ENCODE peak calls at places on chromosomes 3 and 15, in eight cellular contexts. L is uterus, J is adrenal gland, M is neural progenitor cell, Z is IMR-90, T is PC-9, G is astrocyte, R is lung. C is an unnamed sample. For H3K36me3, the result is how much of the 10 kb centered on the place peaks cover.

GRCh38 chr3:183278479-183279088 is 25.5 kb downstream of the B3GNT5 start:
- DNase-seq in L (no peak), J (no peak), M (no peak), Z (no peak), T (no peak), G (peak), R (no peak), C (no peak)

GRCh38 chr15:89668174-89668573 is 11.0 kb downstream of the PLIN1 start:
- DNase-seq in L (no peak), J (no peak), M (no peak), Z (no peak), T (no peak), G (no peak), R (no peak), C (no peak)

GRCh38 chr3:122001892-122002291 is 20.2 kb downstream of the ILDR1 start:
- DNase-seq in L (no peak), J (no peak), M (no peak), Z (no peak), T (no peak), G (no peak), R (no peak), C (no peak)

GRCh38 chr3:127959873-127960272 is 44.8 kb downstream of the KBTBD12 start:
- DNase-seq in L (no peak), J (peak), M (peak), Z (peak), T (peak), G (no peak), R (no peak), C (no peak)

GRCh38 chr3:58522759-58523425 is 14.1 kb downstream of the ACOX2 start:
- DNase-seq in L (no peak), J (no peak), M (no peak), Z (no peak), T (no peak), G (no peak), R (no peak), C (no peak)

GRCh38 chr3:31092748-31093607 is 198.5 kb upstream of the GADL1 start:
- DNase-seq in L (no peak), J (no peak), M (no peak), Z (peak), T (no peak), G (no peak), R (no peak), C (no peak)

GRCh38 chr3:134352031-134352671 is 22.1 kb downstream of the AMOTL2 start:
- DNase-seq in L (peak), J (no peak), M (no peak), Z (no peak), T (peak), G (no peak), R (peak), C (no peak)

GRCh38 chr15:39404767-39405173 is 176.1 kb upstream of the THBS1 start:
- DNase-seq in L (no peak), J (no peak), M (no peak), Z (peak), T (peak), G (peak), R (no peak), C (no peak)

GRCh38 chr3:152769523-152769922 is 65.4 kb upstream of the P2RY1 start:
- DNase-seq in L (no peak), J (no peak), M (no peak), Z (no peak), T (no peak), G (no peak), R (no peak), C (no peak)

GRCh38 chr3:86221601-86222000 is 769.3 kb downstream of the VGLL3 start:
- DNase-seq in L (no peak), J (no peak), M (no peak), Z (no peak), T (no peak), G (no peak), R (no peak), C (no peak)

GRCh38 chr3:41907330-41908073 is 54.4 kb downstream of the ULK4 start:
- DNase-seq in L (no peak), J (no peak), M (no peak), Z (peak), T (no peak), G (peak), R (no peak), C (no peak)

GRCh38 chr15:41969851-41970431 is 2.4 kb downstream of the EHD4 start:
- DNase-seq in L (no peak), J (no peak), M (no peak), Z (no peak), T (no peak), G (peak), R (no peak), C (peak)

GRCh38 chr3:37225481-37225880 is 51.1 kb upstream of the LRRFIP2 start:
- DNase-seq in L (no peak), J (no peak), M (no peak), Z (no peak), T (no peak), G (no peak), R (no peak), C (peak)

GRCh38 chr3:133329626-133330025 is 70.2 kb upstream of the BFSP2 start:
- DNase-seq in L (no peak), J (no peak), M (no peak), Z (no peak), T (no peak), G (no peak), R (no peak), C (no peak)

GRCh38 chr3:173065543-173065970 is 75.5 kb downstream of the SPATA16 start:
- DNase-seq in L (no peak), J (peak), M (no peak), Z (peak), T (no peak), G (peak), R (no peak), C (no peak)

GRCh38 chr15:88605507-88606436 is 15.4 kb upstream of the AEN start:
- DNase-seq in L (no peak), J (peak), M (peak), Z (peak), T (no peak), G (no peak), R (no peak), C (peak)

DNA sequence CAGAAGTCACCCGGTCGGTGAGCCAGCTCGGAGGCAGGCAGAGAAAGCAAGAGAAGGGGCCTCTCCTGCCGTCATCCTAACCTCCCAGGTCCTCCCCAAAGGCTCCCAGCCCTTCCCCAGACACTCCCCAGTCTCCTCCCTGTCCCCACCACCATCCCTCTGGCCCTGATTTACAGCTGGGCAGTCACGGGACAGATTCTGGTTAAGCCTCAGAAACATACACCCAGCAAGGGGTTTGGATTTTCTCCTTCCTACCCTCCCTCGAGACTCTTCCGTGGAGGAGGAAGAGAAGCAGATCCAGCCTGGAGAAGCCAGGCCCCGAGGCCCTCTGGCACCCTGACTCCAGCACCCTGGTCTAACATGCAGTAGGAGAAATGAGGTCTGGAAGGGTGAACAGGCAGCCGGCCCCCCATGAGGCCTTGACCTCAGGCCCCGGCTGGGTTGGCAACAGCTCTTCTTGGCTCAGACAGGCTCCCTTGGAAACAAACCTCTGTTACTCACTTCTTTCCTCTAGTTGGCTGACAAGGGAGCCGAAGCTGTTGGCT is 73.5 kb downstream of the CPN2 start:
- DNase-seq in L (peak), J (peak), M (no peak), Z (peak), T (no peak), G (peak), R (no peak), C (no peak)
- H3K27ac ChIP-seq in L (peak), J (peak), M (no peak), Z (peak), T (no peak), G (no peak), R (no peak), C (no peak)

DNA sequence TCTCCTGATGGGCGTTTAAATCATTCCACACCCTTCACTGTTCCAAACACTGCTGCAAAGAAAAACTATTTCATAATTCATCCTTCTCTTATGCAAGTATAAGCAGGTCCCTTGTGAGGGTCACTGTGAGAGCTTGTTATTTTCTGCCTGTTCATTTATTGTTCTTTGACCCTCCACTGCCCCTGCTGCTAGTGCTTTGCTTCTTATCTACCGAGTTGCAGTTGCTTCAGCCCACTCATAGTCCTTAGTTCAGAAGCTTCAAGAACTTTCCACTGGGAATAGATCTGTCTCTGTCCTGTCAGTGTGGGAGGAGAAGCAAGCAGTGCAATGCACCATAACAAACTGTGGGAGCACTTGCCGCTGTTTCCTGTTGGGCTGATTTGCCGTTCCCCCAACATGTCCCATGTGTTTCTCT is 39.8 kb downstream of the RIOX2 start:
- DNase-seq in L (no peak), J (no peak), M (no peak), Z (no peak), T (no peak), G (no peak), R (no peak), C (no peak)
- H3K36me3 ChIP-seq in L (under half), J (under half), M (under half), Z (under half), T (under half), G (under half), R (under half), C (under half)

DNA sequence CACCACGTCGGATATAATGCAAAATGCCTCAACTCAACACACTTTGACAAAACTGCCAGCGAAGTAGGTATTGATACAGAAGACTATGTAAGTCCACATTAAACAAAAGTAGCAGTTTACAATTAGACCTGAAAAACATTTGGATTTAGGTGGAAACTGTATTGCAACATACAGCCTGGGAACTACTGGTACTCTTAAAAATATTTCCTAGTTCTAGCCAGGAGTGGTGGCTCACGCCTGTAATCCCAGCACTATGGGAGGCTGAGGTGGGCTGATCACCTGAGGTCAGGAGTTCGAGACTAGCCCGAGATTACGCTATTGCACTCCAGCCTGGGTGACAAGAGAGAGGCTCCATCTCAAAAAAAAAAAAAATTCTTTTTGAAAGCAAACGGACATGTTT is 246.2 kb downstream of the ZBTB20 start:
- DNase-seq in L (no peak), J (no peak), M (no peak), Z (no peak), T (no peak), G (no peak), R (no peak), C (no peak)
- H3K27ac ChIP-seq in L (peak), J (peak), M (no peak), Z (no peak), T (no peak), G (no peak), R (peak), C (no peak)

DNA sequence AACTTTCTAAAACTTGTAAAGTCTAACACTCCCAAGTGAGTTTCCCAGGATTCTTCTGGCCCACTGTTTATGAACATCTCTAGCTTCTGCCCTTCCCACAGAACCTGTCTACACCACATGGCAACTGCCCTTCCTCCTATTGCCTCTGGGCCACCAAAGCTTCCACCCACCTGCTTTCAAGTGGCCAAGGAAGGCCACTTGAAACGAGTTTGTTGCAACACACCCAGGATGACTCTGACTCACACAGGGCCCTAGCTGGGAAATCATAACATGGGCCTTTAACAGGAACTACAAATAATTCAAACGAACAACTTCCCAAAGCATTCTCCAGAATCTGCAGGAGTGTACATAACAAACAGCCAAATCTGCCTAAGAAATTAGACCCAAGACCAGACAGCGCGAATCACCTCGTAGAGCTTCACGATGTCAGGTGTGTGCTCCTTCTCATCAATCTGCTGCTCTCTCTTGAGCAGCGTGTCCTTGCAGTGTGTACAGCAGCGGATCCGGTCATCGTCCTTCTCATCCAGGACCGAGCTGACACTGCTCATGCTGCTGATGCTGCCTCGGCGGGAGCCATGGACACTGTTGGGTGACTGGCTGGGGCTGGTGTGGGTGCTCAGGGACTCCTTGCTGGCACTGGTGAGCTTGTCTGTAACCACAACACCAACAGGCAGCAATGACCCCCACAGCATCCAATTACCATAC is 16.8 kb downstream of the RBSN start:
- DNase-seq in L (no peak), J (peak), M (no peak), Z (peak), T (peak), G (no peak), R (peak), C (no peak)
- H3K36me3 ChIP-seq in L (under half), J (under half), M (under half), Z (half or more), T (under half), G (half or more), R (under half), C (half or more)

DNA sequence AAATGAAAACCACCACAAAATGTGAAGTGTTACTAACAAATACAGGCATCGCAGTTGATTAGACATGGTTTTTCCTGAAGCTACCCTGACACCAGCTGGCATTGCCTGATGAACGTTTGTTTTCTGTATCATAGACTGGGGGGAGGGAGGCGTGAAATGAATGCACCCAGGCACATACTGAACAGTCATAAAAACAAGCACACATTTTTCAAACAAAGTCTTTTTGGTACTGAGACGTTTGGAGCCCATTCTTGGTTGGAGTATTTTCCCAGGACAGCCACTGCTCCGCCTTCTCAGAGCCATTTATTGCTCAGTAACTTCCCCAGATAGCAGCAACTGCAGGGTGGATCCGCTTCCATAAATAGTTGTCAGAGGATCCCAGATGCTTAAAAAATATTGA is 52.4 kb downstream of the KLF13 start:
- DNase-seq in L (no peak), J (no peak), M (no peak), Z (no peak), T (no peak), G (no peak), R (no peak), C (no peak)
- H3K27ac ChIP-seq in L (no peak), J (no peak), M (no peak), Z (no peak), T (no peak), G (no peak), R (no peak), C (no peak)

GRCh38 chr3:51673802-51674654 is 3.0 kb downstream of the TEX264 start:
- DNase-seq in L (no peak), J (no peak), M (no peak), Z (no peak), T (no peak), G (no peak), R (no peak), C (no peak)
- H3K36me3 ChIP-seq in L (under half), J (under half), M (under half), Z (under half), T (under half), G (under half), R (under half), C (under half)

DNA sequence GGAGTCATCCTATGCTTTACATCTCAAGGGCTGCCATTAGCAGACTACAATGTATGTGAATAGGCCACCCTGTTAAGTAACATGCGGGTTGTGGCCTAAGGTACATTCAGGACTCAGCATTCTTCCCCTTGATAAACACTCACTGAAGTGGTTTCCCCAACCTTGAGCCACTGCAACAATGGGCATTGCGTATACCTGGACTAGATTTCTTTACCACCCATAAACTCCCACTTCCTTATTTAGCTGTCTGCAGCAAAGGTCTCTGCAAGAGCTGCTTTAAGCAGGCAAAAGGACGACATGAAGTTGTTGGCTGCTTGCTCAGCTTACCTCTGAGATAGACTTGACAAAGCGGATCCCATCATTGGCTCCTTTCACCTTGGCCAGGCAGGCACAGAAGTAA is 16.2 kb downstream of the FYCO1 start:
- DNase-seq in L (no peak), J (no peak), M (no peak), Z (no peak), T (no peak), G (no peak), R (no peak), C (no peak)
- H3K27ac ChIP-seq in L (peak), J (no peak), M (no peak), Z (no peak), T (no peak), G (no peak), R (no peak), C (peak)

GRCh38 chr3:49122022-49122421 is 1.4 kb upstream of the USP19 start:
- DNase-seq in L (no peak), J (no peak), M (no peak), Z (no peak), T (no peak), G (no peak), R (no peak), C (no peak)
- H3K36me3 ChIP-seq in L (under half), J (under half), M (under half), Z (half or more), T (under half), G (under half), R (under half), C (under half)

C was measured in CD4-positive, alpha-beta memory T cell.